ENCODE peak calls at places on chromosome 1, in ten cellular contexts. B is NCI-H774; O is GM12864; L is AG04449; Y is erythroblast; U is stimulated activated CD4-positive, alpha-beta T cell treated with anti-CD3 and anti-CD28 coated beads, TNF-alpha, amount 100 ng/mL, for 24 hours; Z is fibroblast of pulmonary artery; T is MV-4-11; I is C1 segment of cervical spinal cord; W is H54. C is an unnamed sample.

GRCh38 chr1:85174492-85174891 is 26.3 kb downstream of the SYDE2 start:
- DNase-seq in B (no peak), O (no peak), L (no peak), Y (no peak), U (no peak), Z (no peak), T (no peak), I (no peak), W (no peak), C (no peak)

GRCh38 chr1:224768971-224769370 is 152.9 kb downstream of the CNIH3 start:
- DNase-seq in B (no peak), O (no peak), L (no peak), Y (no peak), U (no peak), Z (no peak), T (no peak), I (no peak), W (no peak), C (no peak)

GRCh38 chr1:181548491-181548890 is 65.2 kb downstream of the CACNA1E start:
- DNase-seq in B (no peak), O (no peak), L (no peak), Y (no peak), U (no peak), Z (no peak), T (peak), I (no peak), W (no peak), C (no peak)

GRCh38 chr1:43367026-43367903 is 546 bp downstream of the ELOVL1 start:
- DNase-seq in B (no peak), O (no peak), L (no peak), Y (peak), U (peak), Z (no peak), T (no peak), I (no peak), W (peak), C (peak)

GRCh38 chr1:153577624-153578051 is 12.0 kb upstream of the S100A2 start:
- DNase-seq in B (no peak), O (no peak), L (no peak), Y (peak), U (no peak), Z (no peak), T (no peak), I (peak), W (no peak), C (peak)

GRCh38 chr1:246001821-246002220 is 505.3 kb downstream of the SMYD3 start:
- DNase-seq in B (no peak), O (no peak), L (no peak), Y (no peak), U (no peak), Z (no peak), T (no peak), I (no peak), W (no peak), C (no peak)

GRCh38 chr1:192810253-192810880 is 1.5 kb downstream of the RGS2 start:
- DNase-seq in B (no peak), O (no peak), L (no peak), Y (peak), U (no peak), Z (peak), T (peak), I (peak), W (no peak), C (no peak)

GRCh38 chr1:3945916-3946840 is 46.1 kb upstream of the C1orf174 start:
- DNase-seq in B (no peak), O (no peak), L (no peak), Y (no peak), U (no peak), Z (no peak), T (no peak), I (no peak), W (no peak), C (no peak)

GRCh38 chr1:16393255-16394177 is 26.5 kb downstream of the SZRD1 start:
- DNase-seq in B (no peak), O (no peak), L (no peak), Y (no peak), U (no peak), Z (no peak), T (no peak), I (peak), W (no peak), C (no peak)

GRCh38 chr1:12637693-12638092 is 6.2 kb upstream of the AADACL4 start:
- DNase-seq in B (no peak), O (no peak), L (no peak), Y (no peak), U (no peak), Z (no peak), T (no peak), I (no peak), W (no peak), C (no peak)

GRCh38 chr1:212683357-212683722 is 16.3 kb downstream of the BATF3 start:
- DNase-seq in B (no peak), O (peak), L (no peak), Y (no peak), U (no peak), Z (no peak), T (peak), I (peak), W (no peak), C (no peak)

GRCh38 chr1:155773221-155773620 is 83.8 kb downstream of the GON4L start:
- DNase-seq in B (no peak), O (no peak), L (no peak), Y (no peak), U (no peak), Z (no peak), T (no peak), I (no peak), W (no peak), C (no peak)

GRCh38 chr1:177063648-177064047 is 100.9 kb downstream of the ASTN1 start:
- DNase-seq in B (no peak), O (no peak), L (no peak), Y (no peak), U (no peak), Z (no peak), T (no peak), I (no peak), W (no peak), C (no peak)

GRCh38 chr1:50735443-50735842 is 224.6 kb downstream of the FAF1 start:
- DNase-seq in B (no peak), O (no peak), L (no peak), Y (peak), U (no peak), Z (peak), T (no peak), I (no peak), W (peak), C (peak)

GRCh38 chr1:35143737-35144508 is 49.0 kb downstream of the SFPQ start:
- DNase-seq in B (no peak), O (no peak), L (no peak), Y (no peak), U (no peak), Z (no peak), T (no peak), I (no peak), W (no peak), C (no peak)

GRCh38 chr1:240517891-240518290 is 94.1 kb downstream of the GREM2 start:
- DNase-seq in B (no peak), O (no peak), L (no peak), Y (no peak), U (no peak), Z (no peak), T (no peak), I (no peak), W (no peak), C (no peak)

GRCh38 chr1:197526736-197527371 is 248.4 kb downstream of the DENND1B start:
- DNase-seq in B (no peak), O (no peak), L (no peak), Y (peak), U (no peak), Z (peak), T (peak), I (no peak), W (no peak), C (peak)

GRCh38 chr1:204126941-204127340 is 24.9 kb downstream of the ETNK2 start:
- DNase-seq in B (no peak), O (no peak), L (no peak), Y (no peak), U (no peak), Z (no peak), T (no peak), I (no peak), W (no peak), C (no peak)

GRCh38 chr1:157993179-157994080 is at the start of gene KIRREL1:
- DNase-seq in B (no peak), O (no peak), L (no peak), Y (peak), U (no peak), Z (peak), T (no peak), I (peak), W (peak), C (no peak)

GRCh38 chr1:200888349-200888838 is 6.3 kb upstream of the INAVA start:
- DNase-seq in B (no peak), O (peak), L (no peak), Y (no peak), U (peak), Z (peak), T (peak), I (no peak), W (no peak), C (no peak)

GRCh38 chr1:221840511-221841243 is 98.8 kb upstream of the DUSP10 start:
- DNase-seq in B (no peak), O (peak), L (no peak), Y (no peak), U (no peak), Z (peak), T (no peak), I (no peak), W (no peak), C (no peak)

GRCh38 chr1:56526571-56527174 is 52.7 kb downstream of the PLPP3 start:
- DNase-seq in B (no peak), O (peak), L (no peak), Y (no peak), U (no peak), Z (no peak), T (peak), I (no peak), W (no peak), C (no peak)

C was measured in K562.